ENCODE peak calls at places on chromosome 9, in five cellular contexts. U is ovary, C is A549, G is left ventricle myocardium inferior, Z is mammary epithelial cell. W is an unnamed sample. For H3K9me3, the result is how much of the 10 kb centered on the place peaks cover.

GRCh38 chr9:105219291-105219805 is 25.1 kb upstream of the SLC44A1 start:
- DNase-seq in U (no peak), C (no peak), G (no peak), Z (no peak), W (no peak)

GRCh38 chr9:89204811-89205210 is 26.2 kb upstream of the SHC3 start:
- DNase-seq in U (no peak), C (no peak), G (no peak), Z (peak), W (no peak)

GRCh38 chr9:87333802-87334201 is 163.9 kb upstream of the DAPK1 start:
- DNase-seq in U (no peak), C (no peak), G (no peak), Z (no peak), W (no peak)

GRCh38 chr9:70080481-70081119 is 37.0 kb downstream of the MAMDC2 start:
- DNase-seq in U (peak), C (no peak), G (no peak), Z (peak), W (no peak)

GRCh38 chr9:133844876-133845658 is 106.9 kb upstream of the SARDH start:
- DNase-seq in U (peak), C (no peak), G (peak), Z (no peak), W (peak)

GRCh38 chr9:107707419-107707837 is 217.9 kb upstream of the KLF4 start:
- DNase-seq in U (no peak), C (peak), G (no peak), Z (peak), W (no peak)

GRCh38 chr9:114238919-114239879 is 83.7 kb upstream of the ORM1 start:
- DNase-seq in U (no peak), C (peak), G (no peak), Z (no peak), W (no peak)

GRCh38 chr9:7298123-7298522 is 501.5 kb downstream of the DMAC1 start:
- DNase-seq in U (no peak), C (no peak), G (no peak), Z (no peak), W (no peak)

GRCh38 chr9:79477955-79478751 is 93.6 kb upstream of the TLE4 start:
- DNase-seq in U (no peak), C (no peak), G (no peak), Z (peak), W (no peak)

GRCh38 chr9:133956520-133957076 is 35.5 kb downstream of the VAV2 start:
- DNase-seq in U (no peak), C (no peak), G (no peak), Z (peak), W (peak)

GRCh38 chr9:27340876-27341540 is 44.1 kb upstream of the EQTN start:
- DNase-seq in U (no peak), C (no peak), G (no peak), Z (peak), W (no peak)

GRCh38 chr9:6978591-6978990 is 220.8 kb downstream of the KDM4C start:
- DNase-seq in U (no peak), C (no peak), G (no peak), Z (no peak), W (no peak)

GRCh38 chr9:29806941-29807625 is 2233.8 kb upstream of the C9orf72 start:
- DNase-seq in U (no peak), C (no peak), G (no peak), Z (peak), W (no peak)

GRCh38 chr9:82923410-82924242 is 139.3 kb downstream of the RASEF start:
- DNase-seq in U (no peak), C (no peak), G (no peak), Z (peak), W (no peak)

GRCh38 chr9:90921104-90921503 is 119.5 kb downstream of the SYK start:
- DNase-seq in U (no peak), C (no peak), G (peak), Z (peak), W (peak)

DNA sequence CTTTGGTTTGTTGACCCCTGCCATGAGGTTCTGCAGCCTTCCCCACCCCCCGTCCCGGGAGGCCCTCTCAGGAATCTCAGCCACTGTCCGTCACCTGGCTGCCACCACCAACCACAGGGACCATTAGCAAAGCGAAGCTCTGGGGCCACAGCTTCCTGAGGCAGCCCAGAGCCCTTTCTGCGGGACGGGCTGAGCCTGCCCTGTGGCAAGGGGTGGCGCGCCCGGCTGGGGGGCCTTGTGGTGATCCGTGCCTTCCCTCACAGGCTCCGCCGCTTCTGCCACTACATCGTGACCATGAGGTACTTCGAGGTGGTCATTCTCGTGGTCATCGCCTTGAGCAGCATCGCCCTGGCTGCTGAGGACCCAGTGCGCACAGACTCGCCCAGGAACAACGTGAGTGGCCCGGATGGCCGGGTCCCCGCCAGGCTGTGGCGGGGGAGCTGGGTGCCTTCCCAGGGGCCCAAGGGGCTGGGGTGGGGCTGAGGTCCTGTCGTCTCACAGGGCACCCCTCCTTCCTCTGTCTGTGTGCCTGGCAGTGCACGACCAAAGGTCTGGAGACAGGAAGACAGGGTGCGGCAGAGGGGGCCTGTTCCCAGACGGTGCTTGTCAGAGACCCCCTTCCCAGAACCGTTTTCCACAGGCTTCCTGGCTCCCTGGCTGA is 169.2 kb downstream of the CACNA1B start:
- DNase-seq in U (no peak), C (no peak), G (no peak), Z (no peak), W (no peak)
- H3K9me3 ChIP-seq in U (under half), C (under half), G (under half), Z (under half), W (under half)

GRCh38 chr9:117705386-117705785 is 1.2 kb downstream of the TLR4 start:
- DNase-seq in U (no peak), C (no peak), G (no peak), Z (no peak), W (no peak)
- H3K27ac ChIP-seq in U (no peak), C (no peak), G (peak), Z (no peak), W (peak)

GRCh38 chr9:5140151-5140550 is 45.3 kb downstream of the INSL6 start:
- DNase-seq in U (no peak), C (no peak), G (no peak), Z (peak), W (no peak)

GRCh38 chr9:5146241-5146640 is 39.2 kb downstream of the INSL6 start:
- DNase-seq in U (no peak), C (no peak), G (no peak), Z (no peak), W (no peak)

DNA sequence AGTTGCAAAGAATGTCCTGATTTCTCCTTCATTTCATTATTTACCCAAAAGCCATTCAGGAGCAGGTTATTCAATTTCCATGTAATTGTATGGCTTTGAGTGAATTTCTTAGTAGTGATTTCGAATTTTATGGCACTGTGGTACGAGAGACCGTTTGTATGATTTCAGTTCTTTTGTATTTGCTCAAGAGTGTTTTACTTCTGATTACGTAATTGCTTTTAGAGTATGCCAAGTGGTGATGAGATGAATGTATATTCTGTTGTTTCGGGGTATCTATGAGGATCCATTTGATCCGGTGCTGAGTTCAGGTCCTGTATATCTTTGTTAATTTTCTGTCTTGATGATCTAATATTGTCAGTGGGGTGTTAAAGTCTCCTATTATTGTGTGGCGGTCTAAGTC is 41.2 kb downstream of the INSL6 start:
- DNase-seq in U (no peak), C (no peak), G (no peak), Z (no peak), W (no peak)
- H3K9me3 ChIP-seq in U (under half), C (under half), G (under half), Z (under half), W (under half)

DNA sequence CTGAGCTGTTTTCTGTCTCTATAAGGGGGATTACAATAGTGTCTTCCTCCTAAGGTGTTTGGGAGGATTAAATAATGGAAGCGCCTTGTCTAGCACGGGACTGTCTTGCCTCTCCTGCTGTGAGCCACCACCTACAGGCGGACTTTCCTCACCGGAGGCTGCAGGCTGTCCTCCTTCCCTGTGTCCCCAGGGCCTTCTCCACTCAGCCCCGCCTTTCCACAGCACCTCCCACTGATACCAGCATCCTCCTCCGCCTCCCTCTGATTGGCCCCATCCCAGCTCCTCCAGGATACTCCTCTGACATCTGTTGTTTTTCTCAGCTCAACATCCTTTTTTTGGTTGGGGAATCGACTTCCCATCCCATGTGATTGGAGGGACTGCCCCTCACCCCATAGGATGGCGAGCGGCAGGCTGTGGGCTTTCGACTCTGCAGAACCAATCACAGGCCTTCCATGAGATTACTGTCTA is 851 bp upstream of the ZDHHC12 start:
- DNase-seq in U (peak), C (peak), G (peak), Z (peak), W (no peak)
- H3K27ac ChIP-seq in U (peak), C (peak), G (peak), Z (no peak), W (peak)

GRCh38 chr9:112997236-112997941 is 14.6 kb downstream of the ZNF883 start:
- DNase-seq in U (no peak), C (no peak), G (no peak), Z (no peak), W (no peak)
- H3K9me3 ChIP-seq in U (under half), C (half or more), G (half or more), Z (under half), W (half or more)

GRCh38 chr9:130332384-130332926 is 66.9 kb downstream of the HMCN2 start:
- DNase-seq in U (no peak), C (no peak), G (no peak), Z (no peak), W (no peak)
- H3K27ac ChIP-seq in U (no peak), C (no peak), G (peak), Z (no peak), W (no peak)

GRCh38 chr9:135035781-135036760 is 51.4 kb upstream of the OLFM1 start:
- DNase-seq in U (peak), C (no peak), G (no peak), Z (no peak), W (no peak)

GRCh38 chr9:135033487-135033886 is 54.0 kb upstream of the OLFM1 start:
- DNase-seq in U (no peak), C (no peak), G (no peak), Z (no peak), W (no peak)

GRCh38 chr9:135032868-135033460 is 54.5 kb upstream of the OLFM1 start:
- DNase-seq in U (no peak), C (no peak), G (no peak), Z (no peak), W (peak)

GRCh38 chr9:135032041-135032835 is 55.2 kb upstream of the OLFM1 start:
- DNase-seq in U (no peak), C (no peak), G (no peak), Z (no peak), W (peak)

DNA sequence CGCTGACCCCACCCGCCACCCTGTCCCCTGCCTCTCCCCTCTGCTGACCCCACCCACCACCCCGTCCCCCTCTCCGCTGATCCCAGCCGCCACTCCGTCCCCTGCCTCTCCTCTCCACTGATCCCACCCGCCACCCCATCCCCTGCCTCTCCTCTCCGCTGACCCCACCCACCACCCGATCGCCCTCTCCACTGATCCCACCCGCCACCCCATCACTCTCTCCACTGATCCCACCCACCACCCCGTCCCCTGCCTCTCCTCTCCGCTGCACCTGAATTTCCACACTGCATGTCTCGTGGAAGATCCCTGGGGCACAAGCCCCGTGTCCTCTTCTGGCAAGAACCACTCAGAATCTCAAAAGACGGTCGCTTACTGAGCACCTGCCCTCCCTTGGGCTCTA is 53.4 kb upstream of the OLFM1 start:
- DNase-seq in U (no peak), C (no peak), G (no peak), Z (no peak), W (no peak)
- H3K9me3 ChIP-seq in U (under half), C (under half), G (under half), Z (under half), W (under half)

DNA sequence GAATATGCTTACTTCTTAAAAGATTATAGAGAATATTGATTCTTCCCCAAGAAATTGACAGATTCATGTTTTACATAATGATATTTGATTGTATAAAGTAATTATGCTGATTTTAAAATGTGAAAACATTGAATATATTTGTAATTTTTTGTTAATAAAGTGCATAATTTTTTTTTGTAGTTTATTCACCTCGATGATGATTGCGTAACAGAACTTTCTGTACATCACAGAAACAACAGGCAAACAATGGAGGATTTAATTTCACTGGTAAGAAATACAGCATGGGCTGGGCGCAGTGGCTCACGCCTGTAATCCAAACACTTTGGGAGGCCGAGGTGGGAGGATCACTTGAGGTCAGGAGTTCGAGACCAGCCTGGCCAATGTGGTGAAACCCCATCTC is 70.1 kb downstream of the MELK start:
- DNase-seq in U (no peak), C (no peak), G (no peak), Z (no peak), W (no peak)
- H3K27ac ChIP-seq in U (no peak), C (no peak), G (no peak), Z (no peak), W (no peak)